ENCODE peak calls at places on chromosomes 2 and 18, in seven cellular contexts. U, N, O, B, Z, D and V are unnamed samples.

GRCh38 chr18:47944972-47945843 is 14.7 kb upstream of the SMAD2 start:
- DNase-seq in D (no peak), U (no peak), N (no peak), O (no peak), B (no peak), Z (no peak), V (peak; percentile 39)

GRCh38 chr2:200466703-200467418 is 43.0 kb downstream of the KCTD18 start:
- DNase-seq in N (no peak), B (no peak), Z (peak; percentile 27), U (no peak), O (no peak), D (no peak), V (peak; percentile 75)

GRCh38 chr2:188810591-188810990 is 163.6 kb upstream of the COL3A1 start:
- DNase-seq in B (no peak), D (no peak), N (no peak), O (peak; percentile 11), Z (no peak), U (no peak), V (peak; percentile 50)

GRCh38 chr2:172489682-172490081 is 62.3 kb downstream of the ITGA6 start:
- DNase-seq in B (no peak), O (no peak), Z (peak; percentile 16), N (no peak), D (no peak), U (no peak), V (no peak)

GRCh38 chr2:237715459-237715947 is 83.1 kb upstream of the RBM44 start:
- DNase-seq in B (no peak), D (peak; percentile 16), O (no peak), Z (no peak), U (no peak), N (no peak), V (no peak)

GRCh38 chr2:98573426-98573825 is 34.9 kb downstream of the COA5 start:
- DNase-seq in B (no peak), N (no peak), O (no peak), Z (no peak), D (no peak), U (no peak), V (no peak)

GRCh38 chr2:241844066-241844728 is 14.5 kb downstream of the PDCD1 start:
- DNase-seq in Z (no peak), N (peak; percentile 50), B (peak; percentile 77), O (no peak), D (no peak), U (no peak), V (peak; percentile 28)

GRCh38 chr2:204135752-204136151 is 199.2 kb downstream of the ICOS start:
- DNase-seq in O (no peak), U (no peak), B (no peak), D (no peak), Z (no peak), N (no peak), V (no peak)

GRCh38 chr2:234873828-234874173 is 78.0 kb upstream of the SH3BP4 start:
- DNase-seq in Z (no peak), B (no peak), U (peak; percentile 74), D (no peak), N (no peak), O (no peak), V (peak; percentile 60)

GRCh38 chr2:147910990-147911473 is 66.2 kb downstream of the ACVR2A start:
- DNase-seq in U (peak; percentile 54), Z (peak; percentile 43), B (peak; percentile 25), O (peak; percentile 41), D (no peak), N (peak; percentile 28), V (peak; percentile 43)

GRCh38 chr18:23142285-23142929 is 7.1 kb downstream of the CABLES1 start:
- DNase-seq in U (no peak), D (no peak), B (no peak), Z (no peak), N (no peak), O (no peak), V (no peak)

GRCh38 chr2:64770781-64771334 is 117.1 kb upstream of the SERTAD2 start:
- DNase-seq in D (no peak), N (no peak), U (peak; percentile 49), Z (peak; percentile 87), O (peak; percentile 69), B (no peak), V (peak; percentile 97)

GRCh38 chr18:11154369-11154982 is 5.1 kb upstream of the PIEZO2 start:
- DNase-seq in N (no peak), U (no peak), D (no peak), B (no peak), Z (peak; percentile 48), O (no peak), V (no peak)
- TF ChIP-seq CTCF in N (peak; percentile 77), U (peak; percentile 35), D (peak; percentile 29), B (peak; percentile 60), Z (peak; percentile 59), O (peak; percentile 37), V (peak; percentile 50)

GRCh38 chr2:63058149-63058741 is 7.6 kb downstream of the OTX1 start:
- DNase-seq in D (no peak), Z (no peak), B (no peak), U (no peak), N (no peak), O (no peak), V (peak; percentile 45)
- TF ChIP-seq CTCF in D (no peak), Z (no peak), B (no peak), U (no peak), N (no peak), O (no peak), V (no peak)

GRCh38 chr2:88303865-88304264 is 133.7 kb downstream of the THNSL2 start:
- DNase-seq in O (no peak), U (no peak), B (no peak), N (no peak), D (no peak), Z (no peak), V (no peak)

GRCh38 chr2:88310787-88311186 is 140.6 kb downstream of the THNSL2 start:
- DNase-seq in D (no peak), N (no peak), O (no peak), U (no peak), Z (no peak), B (no peak), V (no peak)

DNA sequence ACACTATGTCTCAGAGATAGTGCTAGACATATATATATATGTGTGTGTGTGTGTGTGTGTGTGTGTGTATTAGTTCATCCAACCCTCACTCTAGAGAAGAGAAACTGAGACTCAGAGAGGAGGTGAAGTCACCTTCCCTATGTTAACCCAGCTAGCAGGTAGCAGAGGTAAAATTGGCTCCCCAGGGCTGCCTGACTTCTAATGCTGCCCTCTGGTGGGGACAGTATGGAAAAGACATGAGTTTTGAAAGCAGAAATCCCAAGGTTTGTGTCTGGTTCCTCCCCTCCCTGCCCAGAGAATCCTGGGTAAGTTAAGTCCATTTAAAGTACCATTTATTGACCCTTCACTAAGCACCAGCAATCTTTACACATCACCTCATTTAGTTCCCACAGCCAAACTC is 137.7 kb downstream of the THNSL2 start:
- DNase-seq in D (no peak), O (no peak), B (no peak), U (no peak), Z (no peak), N (no peak), V (no peak)
- TF ChIP-seq CTCF in D (no peak), O (peak; percentile 44), B (no peak), U (peak; percentile 40), Z (peak; percentile 32), N (peak; percentile 57), V (peak; percentile 21)

GRCh38 chr2:239193925-239194687 is 206.7 kb downstream of the HDAC4 start:
- DNase-seq in N (no peak), B (no peak), D (no peak), Z (no peak), U (no peak), O (no peak), V (peak; percentile 16)
- TF ChIP-seq CTCF in N (peak; percentile 39), B (no peak), D (no peak), Z (no peak), U (peak; percentile 47), O (peak; percentile 20), V (peak; percentile 9)

DNA sequence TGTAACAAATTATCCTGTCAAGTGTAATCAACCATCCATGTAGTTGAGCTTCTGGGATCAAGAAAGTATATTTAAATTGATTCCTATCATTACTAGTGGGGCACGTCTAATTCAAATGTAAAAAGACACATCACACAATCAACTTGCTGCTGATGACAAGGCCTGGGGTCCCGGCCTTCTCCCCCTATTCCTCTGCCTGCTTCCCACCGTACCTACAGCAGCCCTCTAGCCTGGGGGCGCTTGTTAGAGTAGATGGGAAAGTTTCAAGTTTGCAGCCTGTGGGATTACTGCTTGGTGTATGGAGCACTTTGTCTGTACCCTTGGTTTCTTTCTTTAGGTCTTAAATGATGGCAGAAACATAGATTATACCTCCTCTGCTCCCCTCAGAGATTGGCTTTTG is 333.3 kb upstream of the KYNU start:
- DNase-seq in Z (no peak), N (no peak), D (no peak), B (no peak), U (no peak), O (no peak), V (no peak)
- TF ChIP-seq CTCF in Z (no peak), N (no peak), D (no peak), B (no peak), U (no peak), O (no peak), V (no peak)

GRCh38 chr18:35618703-35619102 is 37.2 kb downstream of the GALNT1 start:
- DNase-seq in D (no peak), U (no peak), O (no peak), Z (no peak), N (no peak), B (no peak), V (no peak)
- TF ChIP-seq CTCF in D (no peak), U (no peak), O (no peak), Z (no peak), N (no peak), B (no peak), V (no peak)

GRCh38 chr2:136013962-136014361 is 28.5 kb upstream of the DARS1 start:
- DNase-seq in B (no peak), O (no peak), D (no peak), N (no peak), Z (no peak), U (no peak), V (no peak)
- TF ChIP-seq CTCF in B (no peak), O (no peak), D (no peak), N (no peak), Z (no peak), U (no peak), V (no peak)